ENCODE peak calls at places on chromosomes 4 and X, in five cellular contexts. Y is upper lobe of left lung; X is effector memory CD4-positive, alpha-beta T cell; C is tibial nerve; M is BE2C. W is an unnamed sample. For H3K4me1, the result is how much of the 10 kb centered on the place peaks cover.

GRCh38 chrX:7347465-7347864 is 199.5 kb upstream of the PUDP start:
- DNase-seq in M (no peak), C (no peak), Y (no peak), X (no peak), W (no peak)

GRCh38 chr4:986949-987688 is at the start of gene IDUA:
- DNase-seq in X (peak), Y (peak), C (peak), M (peak), W (peak)

GRCh38 chr4:61373901-61374611 is 173.9 kb downstream of the ADGRL3 start:
- DNase-seq in X (no peak), C (no peak), Y (no peak), M (no peak), W (no peak)

GRCh38 chr4:19455850-19456602 is 795.7 kb upstream of the SLIT2 start:
- DNase-seq in Y (no peak), M (no peak), X (no peak), C (no peak), W (no peak)

GRCh38 chrX:153649178-153649914 is 2.3 kb downstream of the DUSP9 start:
- DNase-seq in X (no peak), C (no peak), M (peak), Y (peak), W (peak)

GRCh38 chr4:10085828-10086505 is 30.6 kb downstream of the WDR1 start:
- DNase-seq in Y (no peak), C (no peak), X (no peak), M (peak), W (no peak)

GRCh38 chrX:103397707-103398106 is 21.4 kb downstream of the BEX3 start:
- DNase-seq in X (no peak), M (no peak), C (no peak), Y (no peak), W (no peak)

GRCh38 chr4:125116431-125116830 is 198.3 kb upstream of the FAT4 start:
- DNase-seq in M (no peak), Y (no peak), C (no peak), X (no peak), W (no peak)

GRCh38 chr4:102390438-102390837 is 45.2 kb upstream of the SLC39A8 start:
- DNase-seq in C (no peak), X (no peak), Y (no peak), M (no peak), W (no peak)

GRCh38 chr4:15542795-15543194 is 73.1 kb downstream of the CC2D2A start:
- DNase-seq in M (no peak), X (no peak), C (no peak), Y (no peak), W (peak)

GRCh38 chr4:82371398-82371972 is 2.3 kb downstream of the HNRNPD start:
- DNase-seq in X (no peak), M (no peak), C (no peak), Y (no peak), W (no peak)

GRCh38 chr4:47669946-47670345 is 167.9 kb downstream of the CORIN start:
- DNase-seq in X (no peak), M (no peak), C (no peak), Y (no peak), W (peak)

GRCh38 chr4:2226261-2226660 is 15.7 kb downstream of the HAUS3 start:
- DNase-seq in C (no peak), Y (no peak), X (no peak), M (no peak), W (no peak)

GRCh38 chr4:107689912-107690587 is 30.0 kb downstream of the PAPSS1 start:
- DNase-seq in M (no peak), Y (no peak), X (no peak), C (no peak), W (no peak)

GRCh38 chr4:123783936-123784335 is 387.3 kb downstream of the SPRY1 start:
- DNase-seq in M (no peak), Y (no peak), X (no peak), C (no peak), W (no peak)

GRCh38 chrX:72273718-72274117 is 3.3 kb downstream of the RPS4X start:
- DNase-seq in Y (no peak), C (no peak), X (no peak), M (no peak), W (no peak)

GRCh38 chrX:72274526-72274925 is 2.5 kb downstream of the RPS4X start:
- DNase-seq in Y (no peak), M (no peak), X (no peak), C (no peak), W (no peak)

GRCh38 chrX:72271091-72271490 is 6.0 kb downstream of the RPS4X start:
- DNase-seq in C (no peak), M (no peak), Y (no peak), X (no peak), W (no peak)

GRCh38 chrX:72271812-72272211 is 5.2 kb downstream of the RPS4X start:
- DNase-seq in M (no peak), C (no peak), Y (no peak), X (no peak), W (no peak)

GRCh38 chrX:72272868-72273267 is 4.2 kb downstream of the RPS4X start:
- DNase-seq in Y (no peak), C (no peak), X (no peak), M (no peak), W (no peak)
- H3K4me1 ChIP-seq in Y (under half), C (under half), X (under half), M (under half), W (under half)

DNA sequence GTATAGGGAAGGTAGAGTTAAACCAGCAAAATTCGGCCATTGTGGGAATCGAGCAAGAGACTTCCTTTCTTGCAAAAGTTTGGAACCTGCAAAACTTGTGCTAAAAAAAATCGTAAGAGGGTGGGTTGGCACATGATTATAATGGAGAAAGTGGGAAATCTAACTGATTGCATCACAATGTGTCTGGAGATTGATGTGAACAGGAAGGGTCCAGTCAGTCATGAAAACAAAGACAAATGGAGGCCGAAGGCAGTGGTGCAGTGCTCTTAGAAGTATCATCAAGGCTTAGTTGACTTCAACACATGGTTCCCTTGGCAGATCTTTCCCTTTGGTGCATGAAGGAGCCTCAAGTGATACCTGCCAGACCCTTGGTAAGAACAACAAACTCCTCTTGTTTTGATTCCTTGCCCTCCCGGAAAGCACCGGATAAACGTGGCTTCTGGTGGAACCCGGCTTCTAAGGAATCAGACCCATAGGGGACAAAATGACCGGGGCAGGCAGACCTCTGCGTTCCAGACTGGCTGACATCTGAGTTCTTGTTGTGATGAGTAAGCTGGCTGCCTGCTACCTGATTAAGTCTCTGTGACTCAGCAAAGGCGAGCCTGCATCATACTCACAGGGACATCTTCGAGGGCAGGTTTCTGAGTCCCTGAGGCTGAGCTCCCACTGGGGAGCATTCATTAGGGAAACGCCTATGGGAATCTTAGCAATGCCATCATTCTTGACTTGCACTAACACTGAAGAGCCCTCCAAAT is 87.7 kb upstream of the MAP3K15 start:
- DNase-seq in Y (no peak), X (no peak), C (no peak), M (no peak), W (no peak)
- H3K4me3 ChIP-seq in Y (no peak), X (no peak), C (no peak), M (no peak), W (no peak)

GRCh38 chrX:107750263-107750662 is 25.3 kb downstream of the TSC22D3 start:
- DNase-seq in Y (no peak), M (no peak), X (no peak), C (no peak), W (no peak)

GRCh38 chrX:107752037-107752436 is 23.6 kb downstream of the TSC22D3 start:
- DNase-seq in C (no peak), X (no peak), M (no peak), Y (no peak), W (no peak)

GRCh38 chrX:107751127-107751526 is 24.5 kb downstream of the TSC22D3 start:
- DNase-seq in X (no peak), M (no peak), Y (no peak), C (no peak), W (no peak)

GRCh38 chrX:107747596-107748161 is 27.9 kb downstream of the TSC22D3 start:
- DNase-seq in X (no peak), Y (peak), C (no peak), M (no peak), W (no peak)

DNA sequence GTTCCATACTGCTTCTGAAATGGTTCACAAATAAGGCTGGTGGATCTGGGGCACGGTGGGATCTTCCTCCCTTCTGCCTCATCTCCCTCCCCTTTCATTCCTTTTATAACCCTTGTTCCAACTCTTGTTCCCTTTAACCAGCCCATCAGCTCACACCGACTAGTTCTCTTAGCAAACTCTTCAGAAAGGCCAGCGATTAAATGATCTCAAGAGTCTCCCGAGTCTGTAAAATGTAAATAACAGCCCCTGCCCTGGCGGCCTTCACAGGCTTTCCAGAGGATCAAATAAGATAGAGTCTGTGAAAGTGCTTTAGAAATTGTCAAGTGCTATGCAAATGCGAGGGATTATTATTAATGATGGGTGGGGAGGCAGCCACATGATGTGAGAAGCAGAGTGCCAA is 27.1 kb downstream of the TSC22D3 start:
- DNase-seq in C (no peak), X (no peak), M (no peak), Y (no peak), W (no peak)
- H3K4me1 ChIP-seq in C (under half), X (under half), M (under half), Y (under half), W (under half)

DNA sequence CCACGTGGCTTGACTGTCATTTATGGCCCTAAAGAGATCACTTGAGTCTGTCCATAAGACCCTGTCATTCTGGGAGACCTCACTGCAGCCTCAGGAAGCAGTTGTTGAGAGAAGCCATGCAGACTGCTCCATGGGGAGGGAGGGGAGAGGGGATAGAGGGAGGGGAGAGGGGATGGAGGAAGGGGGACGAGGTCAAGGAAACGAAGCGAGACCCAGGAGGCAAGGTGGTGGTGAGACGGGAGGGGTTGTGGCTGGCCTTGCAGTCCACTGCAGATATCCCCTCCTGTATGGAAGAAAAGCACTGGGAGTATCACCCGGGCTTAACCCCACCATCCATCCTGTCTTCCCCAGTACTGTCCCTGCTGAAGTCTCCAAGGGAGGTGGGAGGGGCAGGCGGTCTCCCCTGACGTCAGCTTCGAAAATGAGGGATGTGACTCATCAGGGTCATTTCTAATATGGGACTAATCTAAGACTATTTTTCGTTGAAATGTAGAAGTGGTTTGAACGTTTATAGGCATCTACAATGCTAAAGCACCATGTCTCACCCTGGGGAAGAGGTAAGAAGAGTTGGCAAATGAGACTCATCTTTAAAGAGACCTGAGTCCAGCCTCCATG is 5.6 kb downstream of the TMEM255A start:
- DNase-seq in M (no peak), Y (no peak), X (no peak), C (no peak), W (no peak)
- H3K4me3 ChIP-seq in M (no peak), Y (no peak), X (no peak), C (no peak), W (no peak)

DNA sequence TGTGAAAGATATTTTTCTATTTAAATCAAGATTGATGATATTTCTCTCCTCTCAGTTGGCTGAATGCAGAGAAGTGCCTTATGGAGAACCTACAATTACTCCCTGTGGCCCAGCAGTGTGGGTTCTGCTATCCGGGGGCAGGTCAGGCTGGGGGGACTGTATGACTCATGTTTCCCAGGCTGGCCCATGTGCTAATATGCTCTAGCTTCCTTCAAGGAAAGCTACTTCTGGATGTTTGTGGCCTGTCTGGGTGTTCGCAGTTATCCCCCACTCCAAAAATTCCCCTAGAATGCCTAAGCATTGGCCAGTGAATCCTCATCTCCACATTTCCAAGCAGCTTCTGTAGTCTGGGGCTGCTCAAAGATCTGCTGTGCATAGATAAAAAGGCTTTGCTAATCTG is 58.9 kb upstream of the SPP1 start:
- DNase-seq in X (no peak), C (no peak), M (no peak), Y (no peak), W (no peak)
- H3K4me1 ChIP-seq in X (under half), C (under half), M (under half), Y (under half), W (under half)

DNA sequence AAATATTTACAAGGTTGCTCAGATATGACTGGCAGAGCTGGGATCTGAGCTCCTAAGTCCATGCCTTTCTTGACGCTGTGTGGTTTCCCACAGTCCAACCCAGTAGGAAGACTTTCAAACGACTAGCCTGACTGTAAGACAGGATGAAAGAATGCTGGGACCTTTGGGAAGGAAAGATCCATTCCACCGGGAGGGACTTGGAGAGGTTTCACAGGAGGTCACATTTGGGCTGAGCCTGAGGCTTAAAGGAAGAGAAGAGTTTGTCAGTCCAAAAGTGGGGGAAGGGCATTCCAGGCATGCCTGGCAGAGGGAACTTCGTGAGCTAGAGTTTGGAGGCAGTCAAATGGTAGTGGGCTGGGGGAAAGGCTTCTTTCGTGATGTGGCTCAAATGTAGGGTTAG is 1.5 kb downstream of the STARD8 start:
- DNase-seq in X (no peak), M (no peak), C (no peak), Y (no peak), W (no peak)
- H3K4me3 ChIP-seq in X (no peak), M (no peak), C (no peak), Y (no peak), W (no peak)

GRCh38 chr4:30836231-30836630 is 116.1 kb downstream of the PCDH7 start:
- DNase-seq in C (no peak), M (no peak), X (no peak), Y (no peak), W (no peak)
- H3K4me1 ChIP-seq in C (under half), M (under half), X (under half), Y (under half), W (under half)

GRCh38 chr4:127250577-127250976 is 382.2 kb upstream of the INTU start:
- DNase-seq in X (no peak), C (no peak), Y (no peak), M (no peak), W (no peak)
- H3K4me3 ChIP-seq in X (no peak), C (no peak), Y (no peak), M (no peak), W (no peak)

GRCh38 chr4:51849430-51849829 is 6.5 kb downstream of the DCUN1D4 start:
- DNase-seq in M (no peak), X (no peak), C (no peak), Y (no peak), W (no peak)
- H3K4me1 ChIP-seq in M (under half), X (under half), C (under half), Y (under half), W (under half)

GRCh38 chrX:31435592-31435991 is 363.8 kb upstream of the FTHL17 start:
- DNase-seq in M (no peak), Y (no peak), X (no peak), C (no peak), W (no peak)
- H3K4me3 ChIP-seq in M (no peak), Y (no peak), X (no peak), C (no peak), W (no peak)